ENCODE peak calls at places on chromosomes 7 and 10, in five cellular contexts. One of them, this sample, is unnamed.

GRCh38 chr7:131745645-131746248 is 189.3 kb upstream of the PODXL start:
- DNase-seq in neural crest cell: peak
- DNase-seq in activated naive CD4-positive, alpha-beta T cell treated with anti-CD3 and anti-CD28 coated beads, Interleukin-2, amount 10 ng/mL, durations not matched to agents 7 days and 5 days: peak
- DNase-seq in sigmoid colon: no peak
- DNase-seq in activated CD4-positive, alpha-beta memory T cell treated with anti-CD3 and anti-CD28 coated beads, Interleukin-2, amount 10 ng/mL, durations not matched to agents 7 days and 5 days: peak
- DNase-seq in this sample: no peak

GRCh38 chr10:92407305-92408016 is 116.5 kb downstream of the MARCHF5 start:
- DNase-seq in neural crest cell: no peak
- DNase-seq in activated naive CD4-positive, alpha-beta T cell treated with anti-CD3 and anti-CD28 coated beads, Interleukin-2, amount 10 ng/mL, durations not matched to agents 7 days and 5 days: no peak
- DNase-seq in sigmoid colon: no peak
- DNase-seq in activated CD4-positive, alpha-beta memory T cell treated with anti-CD3 and anti-CD28 coated beads, Interleukin-2, amount 10 ng/mL, durations not matched to agents 7 days and 5 days: no peak
- DNase-seq in this sample: no peak

GRCh38 chr7:149306854-149307253 is 44.9 kb downstream of the ZNF783 start:
- DNase-seq in neural crest cell: no peak
- DNase-seq in activated naive CD4-positive, alpha-beta T cell treated with anti-CD3 and anti-CD28 coated beads, Interleukin-2, amount 10 ng/mL, durations not matched to agents 7 days and 5 days: no peak
- DNase-seq in sigmoid colon: no peak
- DNase-seq in activated CD4-positive, alpha-beta memory T cell treated with anti-CD3 and anti-CD28 coated beads, Interleukin-2, amount 10 ng/mL, durations not matched to agents 7 days and 5 days: no peak
- DNase-seq in this sample: no peak

GRCh38 chr7:26813426-26813825 is 51.0 kb downstream of the SKAP2 start:
- DNase-seq in neural crest cell: no peak
- DNase-seq in activated naive CD4-positive, alpha-beta T cell treated with anti-CD3 and anti-CD28 coated beads, Interleukin-2, amount 10 ng/mL, durations not matched to agents 7 days and 5 days: no peak
- DNase-seq in sigmoid colon: no peak
- DNase-seq in activated CD4-positive, alpha-beta memory T cell treated with anti-CD3 and anti-CD28 coated beads, Interleukin-2, amount 10 ng/mL, durations not matched to agents 7 days and 5 days: no peak
- DNase-seq in this sample: no peak

GRCh38 chr7:106618480-106618879 is 42.5 kb downstream of the CCDC71L start:
- DNase-seq in neural crest cell: no peak
- DNase-seq in activated naive CD4-positive, alpha-beta T cell treated with anti-CD3 and anti-CD28 coated beads, Interleukin-2, amount 10 ng/mL, durations not matched to agents 7 days and 5 days: no peak
- DNase-seq in sigmoid colon: no peak
- DNase-seq in activated CD4-positive, alpha-beta memory T cell treated with anti-CD3 and anti-CD28 coated beads, Interleukin-2, amount 10 ng/mL, durations not matched to agents 7 days and 5 days: no peak
- DNase-seq in this sample: no peak

GRCh38 chr7:116101709-116102108 is 71.1 kb upstream of the TFEC start:
- DNase-seq in neural crest cell: no peak
- DNase-seq in activated naive CD4-positive, alpha-beta T cell treated with anti-CD3 and anti-CD28 coated beads, Interleukin-2, amount 10 ng/mL, durations not matched to agents 7 days and 5 days: no peak
- DNase-seq in sigmoid colon: no peak
- DNase-seq in activated CD4-positive, alpha-beta memory T cell treated with anti-CD3 and anti-CD28 coated beads, Interleukin-2, amount 10 ng/mL, durations not matched to agents 7 days and 5 days: no peak
- DNase-seq in this sample: no peak

GRCh38 chr10:6320320-6321010 is 117.7 kb downstream of the PFKFB3 start:
- DNase-seq in neural crest cell: no peak
- DNase-seq in activated naive CD4-positive, alpha-beta T cell treated with anti-CD3 and anti-CD28 coated beads, Interleukin-2, amount 10 ng/mL, durations not matched to agents 7 days and 5 days: no peak
- DNase-seq in sigmoid colon: no peak
- DNase-seq in activated CD4-positive, alpha-beta memory T cell treated with anti-CD3 and anti-CD28 coated beads, Interleukin-2, amount 10 ng/mL, durations not matched to agents 7 days and 5 days: no peak
- DNase-seq in this sample: peak

GRCh38 chr7:122310119-122311021 is 5.8 kb upstream of the FEZF1 start:
- DNase-seq in neural crest cell: no peak
- DNase-seq in activated naive CD4-positive, alpha-beta T cell treated with anti-CD3 and anti-CD28 coated beads, Interleukin-2, amount 10 ng/mL, durations not matched to agents 7 days and 5 days: no peak
- DNase-seq in sigmoid colon: no peak
- DNase-seq in activated CD4-positive, alpha-beta memory T cell treated with anti-CD3 and anti-CD28 coated beads, Interleukin-2, amount 10 ng/mL, durations not matched to agents 7 days and 5 days: no peak
- DNase-seq in this sample: no peak

GRCh38 chr7:149296368-149296767 is 34.4 kb downstream of the ZNF783 start:
- DNase-seq in neural crest cell: no peak
- DNase-seq in activated naive CD4-positive, alpha-beta T cell treated with anti-CD3 and anti-CD28 coated beads, Interleukin-2, amount 10 ng/mL, durations not matched to agents 7 days and 5 days: no peak
- DNase-seq in sigmoid colon: no peak
- DNase-seq in activated CD4-positive, alpha-beta memory T cell treated with anti-CD3 and anti-CD28 coated beads, Interleukin-2, amount 10 ng/mL, durations not matched to agents 7 days and 5 days: no peak
- DNase-seq in this sample: no peak

GRCh38 chr7:42143605-42144252 is 93.3 kb downstream of the GLI3 start:
- DNase-seq in neural crest cell: no peak
- DNase-seq in activated naive CD4-positive, alpha-beta T cell treated with anti-CD3 and anti-CD28 coated beads, Interleukin-2, amount 10 ng/mL, durations not matched to agents 7 days and 5 days: no peak
- DNase-seq in sigmoid colon: no peak
- DNase-seq in activated CD4-positive, alpha-beta memory T cell treated with anti-CD3 and anti-CD28 coated beads, Interleukin-2, amount 10 ng/mL, durations not matched to agents 7 days and 5 days: no peak
- DNase-seq in this sample: no peak

GRCh38 chr10:132943555-132944404 is 1.4 kb upstream of the CFAP46 start:
- DNase-seq in neural crest cell: no peak
- DNase-seq in activated naive CD4-positive, alpha-beta T cell treated with anti-CD3 and anti-CD28 coated beads, Interleukin-2, amount 10 ng/mL, durations not matched to agents 7 days and 5 days: no peak
- DNase-seq in sigmoid colon: no peak
- DNase-seq in activated CD4-positive, alpha-beta memory T cell treated with anti-CD3 and anti-CD28 coated beads, Interleukin-2, amount 10 ng/mL, durations not matched to agents 7 days and 5 days: no peak
- DNase-seq in this sample: no peak

GRCh38 chr7:107020400-107020799 is 24.1 kb upstream of the PRKAR2B start:
- DNase-seq in neural crest cell: no peak
- DNase-seq in activated naive CD4-positive, alpha-beta T cell treated with anti-CD3 and anti-CD28 coated beads, Interleukin-2, amount 10 ng/mL, durations not matched to agents 7 days and 5 days: no peak
- DNase-seq in sigmoid colon: no peak
- DNase-seq in activated CD4-positive, alpha-beta memory T cell treated with anti-CD3 and anti-CD28 coated beads, Interleukin-2, amount 10 ng/mL, durations not matched to agents 7 days and 5 days: no peak
- DNase-seq in this sample: no peak

GRCh38 chr10:78454123-78454645 is 420.5 kb downstream of the RPS24 start:
- DNase-seq in neural crest cell: no peak
- DNase-seq in activated naive CD4-positive, alpha-beta T cell treated with anti-CD3 and anti-CD28 coated beads, Interleukin-2, amount 10 ng/mL, durations not matched to agents 7 days and 5 days: no peak
- DNase-seq in sigmoid colon: no peak
- DNase-seq in activated CD4-positive, alpha-beta memory T cell treated with anti-CD3 and anti-CD28 coated beads, Interleukin-2, amount 10 ng/mL, durations not matched to agents 7 days and 5 days: no peak
- DNase-seq in this sample: no peak

GRCh38 chr10:37582237-37582636 is 275.2 kb downstream of the ZNF248 start:
- DNase-seq in neural crest cell: no peak
- DNase-seq in activated naive CD4-positive, alpha-beta T cell treated with anti-CD3 and anti-CD28 coated beads, Interleukin-2, amount 10 ng/mL, durations not matched to agents 7 days and 5 days: no peak
- DNase-seq in sigmoid colon: no peak
- DNase-seq in activated CD4-positive, alpha-beta memory T cell treated with anti-CD3 and anti-CD28 coated beads, Interleukin-2, amount 10 ng/mL, durations not matched to agents 7 days and 5 days: no peak
- DNase-seq in this sample: no peak

GRCh38 chr7:57403601-57404342 is 46.2 kb upstream of the ZNF716 start:
- DNase-seq in neural crest cell: no peak
- DNase-seq in activated naive CD4-positive, alpha-beta T cell treated with anti-CD3 and anti-CD28 coated beads, Interleukin-2, amount 10 ng/mL, durations not matched to agents 7 days and 5 days: no peak
- DNase-seq in sigmoid colon: no peak
- DNase-seq in activated CD4-positive, alpha-beta memory T cell treated with anti-CD3 and anti-CD28 coated beads, Interleukin-2, amount 10 ng/mL, durations not matched to agents 7 days and 5 days: no peak
- DNase-seq in this sample: no peak

GRCh38 chr10:104325436-104326430 is 12.5 kb downstream of the ITPRIP start:
- DNase-seq in neural crest cell: no peak
- DNase-seq in activated naive CD4-positive, alpha-beta T cell treated with anti-CD3 and anti-CD28 coated beads, Interleukin-2, amount 10 ng/mL, durations not matched to agents 7 days and 5 days: no peak
- DNase-seq in sigmoid colon: peak
- DNase-seq in activated CD4-positive, alpha-beta memory T cell treated with anti-CD3 and anti-CD28 coated beads, Interleukin-2, amount 10 ng/mL, durations not matched to agents 7 days and 5 days: no peak
- DNase-seq in this sample: no peak

GRCh38 chr10:90751107-90751997 is 106.5 kb downstream of the HTR7 start:
- DNase-seq in neural crest cell: peak
- DNase-seq in activated naive CD4-positive, alpha-beta T cell treated with anti-CD3 and anti-CD28 coated beads, Interleukin-2, amount 10 ng/mL, durations not matched to agents 7 days and 5 days: peak
- DNase-seq in sigmoid colon: no peak
- DNase-seq in activated CD4-positive, alpha-beta memory T cell treated with anti-CD3 and anti-CD28 coated beads, Interleukin-2, amount 10 ng/mL, durations not matched to agents 7 days and 5 days: peak
- DNase-seq in this sample: peak

GRCh38 chr7:106365252-106366005 is 80.6 kb upstream of the NAMPT start:
- DNase-seq in neural crest cell: no peak
- DNase-seq in activated naive CD4-positive, alpha-beta T cell treated with anti-CD3 and anti-CD28 coated beads, Interleukin-2, amount 10 ng/mL, durations not matched to agents 7 days and 5 days: no peak
- DNase-seq in sigmoid colon: no peak
- DNase-seq in activated CD4-positive, alpha-beta memory T cell treated with anti-CD3 and anti-CD28 coated beads, Interleukin-2, amount 10 ng/mL, durations not matched to agents 7 days and 5 days: no peak
- DNase-seq in this sample: no peak

GRCh38 chr10:75207868-75208167 is 2.8 kb upstream of the VDAC2 start:
- DNase-seq in neural crest cell: no peak
- DNase-seq in activated naive CD4-positive, alpha-beta T cell treated with anti-CD3 and anti-CD28 coated beads, Interleukin-2, amount 10 ng/mL, durations not matched to agents 7 days and 5 days: no peak
- DNase-seq in sigmoid colon: no peak
- DNase-seq in activated CD4-positive, alpha-beta memory T cell treated with anti-CD3 and anti-CD28 coated beads, Interleukin-2, amount 10 ng/mL, durations not matched to agents 7 days and 5 days: no peak
- DNase-seq in this sample: no peak

GRCh38 chr10:31929986-31930675 is 1.5 kb upstream of the ARHGAP12 start:
- DNase-seq in neural crest cell: no peak
- DNase-seq in activated naive CD4-positive, alpha-beta T cell treated with anti-CD3 and anti-CD28 coated beads, Interleukin-2, amount 10 ng/mL, durations not matched to agents 7 days and 5 days: peak
- DNase-seq in sigmoid colon: no peak
- DNase-seq in activated CD4-positive, alpha-beta memory T cell treated with anti-CD3 and anti-CD28 coated beads, Interleukin-2, amount 10 ng/mL, durations not matched to agents 7 days and 5 days: peak
- DNase-seq in this sample: no peak

GRCh38 chr10:124433461-124433860 is 14.7 kb upstream of the OAT start:
- DNase-seq in neural crest cell: no peak
- DNase-seq in activated naive CD4-positive, alpha-beta T cell treated with anti-CD3 and anti-CD28 coated beads, Interleukin-2, amount 10 ng/mL, durations not matched to agents 7 days and 5 days: no peak
- DNase-seq in sigmoid colon: peak
- DNase-seq in activated CD4-positive, alpha-beta memory T cell treated with anti-CD3 and anti-CD28 coated beads, Interleukin-2, amount 10 ng/mL, durations not matched to agents 7 days and 5 days: no peak
- DNase-seq in this sample: no peak

GRCh38 chr10:11515596-11516418 is 95.6 kb downstream of the USP6NL start:
- DNase-seq in neural crest cell: no peak
- DNase-seq in activated naive CD4-positive, alpha-beta T cell treated with anti-CD3 and anti-CD28 coated beads, Interleukin-2, amount 10 ng/mL, durations not matched to agents 7 days and 5 days: peak
- DNase-seq in sigmoid colon: no peak
- DNase-seq in activated CD4-positive, alpha-beta memory T cell treated with anti-CD3 and anti-CD28 coated beads, Interleukin-2, amount 10 ng/mL, durations not matched to agents 7 days and 5 days: peak
- DNase-seq in this sample: peak